ENCODE peak calls at places on chromosomes 12 and 14, in ten cellular contexts. One of them, this sample, is unnamed.

GRCh38 chr14:91888641-91889476 is 21.5 kb upstream of the TC2N start:
- DNase-seq in astrocyte of the cerebellum: no peak
- DNase-seq in cardiac muscle cell: no peak
- DNase-seq in endothelial cell: no peak
- DNase-seq in HCT116: no peak
- DNase-seq in AG04449: no peak
- DNase-seq in GM12865: no peak
- DNase-seq in lung: no peak
- DNase-seq in tibial artery: no peak
- DNase-seq in MCF 10A: no peak
- DNase-seq in this sample: no peak

GRCh38 chr12:44589697-44590096 is 286.4 kb downstream of the NELL2 start:
- DNase-seq in astrocyte of the cerebellum: no peak
- DNase-seq in cardiac muscle cell: no peak
- DNase-seq in endothelial cell: no peak
- DNase-seq in HCT116: no peak
- DNase-seq in AG04449: no peak
- DNase-seq in GM12865: no peak
- DNase-seq in lung: no peak
- DNase-seq in tibial artery: no peak
- DNase-seq in MCF 10A: peak; percentile 16
- DNase-seq in this sample: no peak

GRCh38 chr14:102688290-102688689 is 89.0 kb upstream of the TRAF3 start:
- DNase-seq in astrocyte of the cerebellum: no peak
- DNase-seq in cardiac muscle cell: no peak
- DNase-seq in endothelial cell: no peak
- DNase-seq in HCT116: no peak
- DNase-seq in AG04449: no peak
- DNase-seq in GM12865: no peak
- DNase-seq in lung: peak; percentile 60
- DNase-seq in tibial artery: no peak
- DNase-seq in MCF 10A: no peak
- DNase-seq in this sample: no peak

GRCh38 chr14:64293976-64294671 is at the start of gene ESR2:
- DNase-seq in astrocyte of the cerebellum: no peak
- DNase-seq in cardiac muscle cell: peak; percentile 75
- DNase-seq in endothelial cell: peak; percentile 53
- DNase-seq in HCT116: no peak
- DNase-seq in AG04449: no peak
- DNase-seq in GM12865: peak; percentile 56
- DNase-seq in lung: no peak
- DNase-seq in tibial artery: no peak
- DNase-seq in MCF 10A: no peak
- DNase-seq in this sample: no peak

GRCh38 chr12:86774841-86775386 is 518.7 kb upstream of the MGAT4C start:
- DNase-seq in astrocyte of the cerebellum: no peak
- DNase-seq in cardiac muscle cell: no peak
- DNase-seq in endothelial cell: no peak
- DNase-seq in HCT116: no peak
- DNase-seq in AG04449: no peak
- DNase-seq in GM12865: no peak
- DNase-seq in lung: no peak
- DNase-seq in tibial artery: no peak
- DNase-seq in MCF 10A: peak; percentile 23
- DNase-seq in this sample: no peak

GRCh38 chr12:69688496-69689427 is 10.3 kb downstream of the BEST3 start:
- DNase-seq in astrocyte of the cerebellum: peak; percentile 89
- DNase-seq in cardiac muscle cell: peak; percentile 46
- DNase-seq in endothelial cell: peak; percentile 51
- DNase-seq in HCT116: peak; percentile 80
- DNase-seq in AG04449: peak; percentile 74
- DNase-seq in GM12865: peak; percentile 4
- DNase-seq in lung: peak; percentile 51
- DNase-seq in tibial artery: peak; percentile 52
- DNase-seq in MCF 10A: peak; percentile 98
- DNase-seq in this sample: peak; percentile 87

GRCh38 chr14:59463773-59464650 is 1.2 kb downstream of the GPR135 start:
- DNase-seq in astrocyte of the cerebellum: no peak
- DNase-seq in cardiac muscle cell: no peak
- DNase-seq in endothelial cell: peak; percentile 24
- DNase-seq in HCT116: no peak
- DNase-seq in AG04449: no peak
- DNase-seq in GM12865: peak; percentile 67
- DNase-seq in lung: no peak
- DNase-seq in tibial artery: no peak
- DNase-seq in MCF 10A: no peak
- DNase-seq in this sample: no peak

GRCh38 chr12:96982671-96983070 is 75.6 kb downstream of the NEDD1 start:
- DNase-seq in astrocyte of the cerebellum: no peak
- DNase-seq in cardiac muscle cell: no peak
- DNase-seq in endothelial cell: no peak
- DNase-seq in HCT116: no peak
- DNase-seq in AG04449: no peak
- DNase-seq in GM12865: no peak
- DNase-seq in lung: no peak
- DNase-seq in tibial artery: no peak
- DNase-seq in MCF 10A: no peak
- DNase-seq in this sample: no peak

GRCh38 chr14:67413806-67414769 is 2.1 kb upstream of the PLEK2 start:
- DNase-seq in astrocyte of the cerebellum: peak; percentile 34
- DNase-seq in cardiac muscle cell: no peak
- DNase-seq in endothelial cell: no peak
- DNase-seq in HCT116: peak; percentile 88
- DNase-seq in AG04449: no peak
- DNase-seq in GM12865: no peak
- DNase-seq in lung: no peak
- DNase-seq in tibial artery: no peak
- DNase-seq in MCF 10A: peak; percentile 85
- DNase-seq in this sample: peak; percentile 56

GRCh38 chr12:124683330-124683662 is 115.9 kb upstream of the NCOR2 start:
- DNase-seq in astrocyte of the cerebellum: no peak
- DNase-seq in cardiac muscle cell: no peak
- DNase-seq in endothelial cell: no peak
- DNase-seq in HCT116: no peak
- DNase-seq in AG04449: no peak
- DNase-seq in GM12865: no peak
- DNase-seq in lung: peak; percentile 73
- DNase-seq in tibial artery: no peak
- DNase-seq in MCF 10A: peak; percentile 56
- DNase-seq in this sample: no peak

GRCh38 chr12:21617030-21617429 is 12.4 kb upstream of the GYS2 start:
- DNase-seq in astrocyte of the cerebellum: no peak
- DNase-seq in cardiac muscle cell: no peak
- DNase-seq in endothelial cell: no peak
- DNase-seq in HCT116: no peak
- DNase-seq in AG04449: no peak
- DNase-seq in GM12865: no peak
- DNase-seq in lung: no peak
- DNase-seq in tibial artery: no peak
- DNase-seq in MCF 10A: no peak
- DNase-seq in this sample: no peak

GRCh38 chr12:21615441-21615840 is 10.8 kb upstream of the GYS2 start:
- DNase-seq in astrocyte of the cerebellum: no peak
- DNase-seq in cardiac muscle cell: no peak
- DNase-seq in endothelial cell: no peak
- DNase-seq in HCT116: no peak
- DNase-seq in AG04449: no peak
- DNase-seq in GM12865: no peak
- DNase-seq in lung: no peak
- DNase-seq in tibial artery: no peak
- DNase-seq in MCF 10A: no peak
- DNase-seq in this sample: no peak

GRCh38 chr12:21614510-21614909 is 9.9 kb upstream of the GYS2 start:
- DNase-seq in astrocyte of the cerebellum: no peak
- DNase-seq in cardiac muscle cell: no peak
- DNase-seq in endothelial cell: no peak
- DNase-seq in HCT116: no peak
- DNase-seq in AG04449: no peak
- DNase-seq in GM12865: no peak
- DNase-seq in lung: no peak
- DNase-seq in tibial artery: no peak
- DNase-seq in MCF 10A: no peak
- DNase-seq in this sample: no peak

GRCh38 chr12:21618566-21618965 is 13.9 kb upstream of the GYS2 start:
- DNase-seq in astrocyte of the cerebellum: no peak
- DNase-seq in cardiac muscle cell: no peak
- DNase-seq in endothelial cell: no peak
- DNase-seq in HCT116: no peak
- DNase-seq in AG04449: no peak
- DNase-seq in GM12865: no peak
- DNase-seq in lung: no peak
- DNase-seq in tibial artery: no peak
- DNase-seq in MCF 10A: no peak
- DNase-seq in this sample: no peak

DNA sequence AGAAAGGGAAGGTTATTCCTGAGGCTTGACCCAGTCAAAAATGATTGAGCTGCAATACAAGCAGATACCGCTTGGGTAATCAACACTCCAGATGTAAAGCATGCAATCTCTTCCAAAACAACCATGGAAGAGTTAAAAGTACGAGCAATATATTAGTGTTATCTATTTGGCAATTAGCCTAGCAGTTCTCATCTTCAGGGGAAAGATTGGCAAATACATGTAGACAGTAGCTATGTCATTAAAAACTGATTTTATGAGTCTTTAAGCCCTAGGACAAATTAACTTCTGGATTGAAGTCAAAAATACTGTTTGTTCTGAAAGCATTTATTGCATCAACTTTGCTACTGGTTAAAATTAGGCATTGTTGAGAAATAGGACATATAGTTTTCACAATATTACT is 9.3 kb upstream of the GYS2 start:
- DNase-seq in astrocyte of the cerebellum: no peak
- DNase-seq in cardiac muscle cell: no peak
- DNase-seq in endothelial cell: no peak
- DNase-seq in HCT116: no peak
- DNase-seq in AG04449: no peak
- DNase-seq in GM12865: no peak
- DNase-seq in lung: no peak
- DNase-seq in tibial artery: no peak
- DNase-seq in MCF 10A: peak; percentile 44
- DNase-seq in this sample: no peak
- TF ChIP-seq CTCF in astrocyte of the cerebellum: no peak
- TF ChIP-seq CTCF in cardiac muscle cell: peak; percentile 32
- TF ChIP-seq CTCF in endothelial cell: peak; percentile 20
- TF ChIP-seq CTCF in HCT116: no peak
- TF ChIP-seq CTCF in AG04449: no peak
- TF ChIP-seq CTCF in GM12865: no peak
- TF ChIP-seq CTCF in lung: no peak
- TF ChIP-seq CTCF in tibial artery: peak; percentile 10
- TF ChIP-seq CTCF in MCF 10A: peak; percentile 14
- TF ChIP-seq CTCF in this sample: peak; percentile 5

GRCh38 chr14:23566782-23567185 is 807 bp downstream of the AP1G2 start:
- DNase-seq in astrocyte of the cerebellum: no peak
- DNase-seq in cardiac muscle cell: no peak
- DNase-seq in endothelial cell: no peak
- DNase-seq in HCT116: no peak
- DNase-seq in AG04449: no peak
- DNase-seq in GM12865: no peak
- DNase-seq in lung: no peak
- DNase-seq in tibial artery: no peak
- DNase-seq in MCF 10A: no peak
- DNase-seq in this sample: no peak
- TF ChIP-seq CTCF in astrocyte of the cerebellum: peak; percentile 39
- TF ChIP-seq CTCF in cardiac muscle cell: peak; percentile 35
- TF ChIP-seq CTCF in endothelial cell: no peak
- TF ChIP-seq CTCF in HCT116: peak; percentile 29
- TF ChIP-seq CTCF in AG04449: peak; percentile 31
- TF ChIP-seq CTCF in GM12865: no peak
- TF ChIP-seq CTCF in lung: no peak
- TF ChIP-seq CTCF in tibial artery: no peak
- TF ChIP-seq CTCF in MCF 10A: peak; percentile 25
- TF ChIP-seq CTCF in this sample: no peak

DNA sequence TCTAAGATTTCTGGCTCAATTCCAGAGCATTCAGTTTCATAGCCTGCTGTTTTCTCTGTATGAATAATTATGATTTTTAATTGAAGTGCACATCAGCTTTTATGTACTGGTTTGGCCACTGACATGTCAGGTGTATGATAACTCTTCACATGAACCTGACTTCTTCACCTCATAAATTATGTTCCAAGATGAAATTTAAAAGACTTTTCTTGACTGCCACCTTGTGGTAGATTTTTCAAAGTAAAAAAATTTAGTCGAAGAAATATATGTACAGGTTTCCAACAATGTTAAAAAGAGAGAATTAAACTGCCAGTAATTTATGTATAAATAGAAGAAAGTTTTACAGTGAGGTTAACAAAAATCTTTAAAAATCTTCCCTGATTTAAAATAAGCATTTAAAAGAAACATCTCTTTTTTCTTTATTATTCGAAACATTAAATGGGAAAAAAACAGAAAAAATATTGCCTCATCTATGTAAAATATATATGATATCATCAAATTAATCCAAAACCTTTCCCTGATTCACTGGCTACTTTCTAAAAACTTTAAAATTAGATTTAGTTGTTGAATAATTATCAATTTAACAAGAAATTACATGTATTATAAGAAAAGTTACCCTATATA is 124.9 kb upstream of the ATXN7L3B start:
- DNase-seq in astrocyte of the cerebellum: peak; percentile 1
- DNase-seq in cardiac muscle cell: peak; percentile 24
- DNase-seq in endothelial cell: no peak
- DNase-seq in HCT116: peak; percentile 28
- DNase-seq in AG04449: no peak
- DNase-seq in GM12865: peak; percentile 9
- DNase-seq in lung: no peak
- DNase-seq in tibial artery: no peak
- DNase-seq in MCF 10A: peak; percentile 52
- DNase-seq in this sample: peak; percentile 2
- TF ChIP-seq CTCF in astrocyte of the cerebellum: no peak
- TF ChIP-seq CTCF in cardiac muscle cell: peak; percentile 40
- TF ChIP-seq CTCF in endothelial cell: peak; percentile 84
- TF ChIP-seq CTCF in HCT116: peak; percentile 62
- TF ChIP-seq CTCF in AG04449: no peak
- TF ChIP-seq CTCF in GM12865: peak; percentile 14
- TF ChIP-seq CTCF in lung: no peak
- TF ChIP-seq CTCF in tibial artery: no peak
- TF ChIP-seq CTCF in MCF 10A: peak; percentile 49
- TF ChIP-seq CTCF in this sample: peak; percentile 16

GRCh38 chr12:21602774-21603173 is 1.9 kb downstream of the GYS2 start:
- DNase-seq in astrocyte of the cerebellum: no peak
- DNase-seq in cardiac muscle cell: no peak
- DNase-seq in endothelial cell: no peak
- DNase-seq in HCT116: no peak
- DNase-seq in AG04449: no peak
- DNase-seq in GM12865: no peak
- DNase-seq in lung: no peak
- DNase-seq in tibial artery: no peak
- DNase-seq in MCF 10A: no peak
- DNase-seq in this sample: no peak

GRCh38 chr12:21606175-21606574 is 1.5 kb upstream of the GYS2 start:
- DNase-seq in astrocyte of the cerebellum: no peak
- DNase-seq in cardiac muscle cell: no peak
- DNase-seq in endothelial cell: no peak
- DNase-seq in HCT116: no peak
- DNase-seq in AG04449: no peak
- DNase-seq in GM12865: no peak
- DNase-seq in lung: no peak
- DNase-seq in tibial artery: no peak
- DNase-seq in MCF 10A: no peak
- DNase-seq in this sample: no peak

GRCh38 chr12:21604245-21605101 is at the start of gene GYS2:
- DNase-seq in astrocyte of the cerebellum: no peak
- DNase-seq in cardiac muscle cell: no peak
- DNase-seq in endothelial cell: peak; percentile 3
- DNase-seq in HCT116: no peak
- DNase-seq in AG04449: no peak
- DNase-seq in GM12865: no peak
- DNase-seq in lung: no peak
- DNase-seq in tibial artery: no peak
- DNase-seq in MCF 10A: no peak
- DNase-seq in this sample: no peak

GRCh38 chr12:21607701-21608100 is 3.1 kb upstream of the GYS2 start:
- DNase-seq in astrocyte of the cerebellum: peak; percentile 11
- DNase-seq in cardiac muscle cell: peak; percentile 10
- DNase-seq in endothelial cell: no peak
- DNase-seq in HCT116: peak; percentile 12
- DNase-seq in AG04449: no peak
- DNase-seq in GM12865: no peak
- DNase-seq in lung: no peak
- DNase-seq in tibial artery: no peak
- DNase-seq in MCF 10A: peak; percentile 26
- DNase-seq in this sample: peak; percentile 5
- TF ChIP-seq CTCF in astrocyte of the cerebellum: peak; percentile 14
- TF ChIP-seq CTCF in cardiac muscle cell: peak; percentile 24
- TF ChIP-seq CTCF in endothelial cell: no peak
- TF ChIP-seq CTCF in HCT116: peak; percentile 38
- TF ChIP-seq CTCF in AG04449: no peak
- TF ChIP-seq CTCF in GM12865: no peak
- TF ChIP-seq CTCF in lung: no peak
- TF ChIP-seq CTCF in tibial artery: peak; percentile 33
- TF ChIP-seq CTCF in MCF 10A: peak; percentile 10
- TF ChIP-seq CTCF in this sample: peak; percentile 11